ENCODE peak calls at places on chromosomes 4 and X, in nine cellular contexts. W is ELF-1; F is NCI-H2081 treated with DMSO at 0.1 percent for 48 hours; J is T-helper 1 cell; O is mammary epithelial cell; Z is RWPE1; B is iris pigment epithelial cell; S is EL; U is activated naive CD4-positive, alpha-beta T cell. Y is an unnamed sample.

GRCh38 chr4:168787801-168788200 is 222.3 kb downstream of the CBR4 start:
- DNase-seq in W (no peak), F (no peak), J (no peak), O (no peak), Z (no peak), B (no peak), S (no peak), U (no peak), Y (no peak)

GRCh38 chrX:10017866-10018265 is 50.7 kb downstream of the CLDN34 start:
- DNase-seq in W (peak; percentile 62), F (no peak), J (no peak), O (peak; percentile 76), Z (peak; percentile 56), B (peak; percentile 86), S (peak; percentile 82), U (no peak), Y (no peak)

GRCh38 chr4:147310312-147310711 is 170.6 kb upstream of the EDNRA start:
- DNase-seq in W (no peak), F (no peak), J (no peak), O (no peak), Z (no peak), B (no peak), S (no peak), U (no peak), Y (no peak)

GRCh38 chr4:7998447-7998846 is 58.8 kb upstream of the AFAP1 start:
- DNase-seq in W (no peak), F (no peak), J (no peak), O (no peak), Z (no peak), B (no peak), S (no peak), U (no peak), Y (no peak)

GRCh38 chrX:18931972-18932371 is 51.9 kb downstream of the PHKA2 start:
- DNase-seq in W (peak; percentile 58), F (no peak), J (no peak), O (no peak), Z (peak; percentile 7), B (peak; percentile 17), S (peak; percentile 12), U (no peak), Y (no peak)

GRCh38 chrX:50756276-50756675 is 57.7 kb downstream of the SHROOM4 start:
- DNase-seq in W (no peak), F (no peak), J (no peak), O (peak; percentile 39), Z (no peak), B (no peak), S (no peak), U (no peak), Y (no peak)

GRCh38 chr4:118939169-118939779 is 50.6 kb downstream of the SYNPO2 start:
- DNase-seq in W (no peak), F (no peak), J (no peak), O (no peak), Z (no peak), B (no peak), S (no peak), U (no peak), Y (no peak)

GRCh38 chr4:145546556-145546955 is 64.9 kb downstream of the SMAD1 start:
- DNase-seq in W (no peak), F (no peak), J (no peak), O (peak; percentile 78), Z (no peak), B (no peak), S (no peak), U (no peak), Y (no peak)

GRCh38 chr4:14110407-14110806 is 482.9 kb upstream of the BOD1L1 start:
- DNase-seq in W (no peak), F (no peak), J (no peak), O (peak; percentile 76), Z (no peak), B (peak; percentile 90), S (peak; percentile 81), U (no peak), Y (no peak)

GRCh38 chrX:46589977-46590723 is 16.6 kb downstream of the CHST7 start:
- DNase-seq in W (no peak), F (no peak), J (no peak), O (peak; percentile 51), Z (no peak), B (peak; percentile 49), S (peak; percentile 63), U (no peak), Y (no peak)

GRCh38 chr4:183988874-183989273 is 83.8 kb downstream of the STOX2 start:
- DNase-seq in W (no peak), F (no peak), J (no peak), O (no peak), Z (no peak), B (no peak), S (no peak), U (no peak), Y (no peak)

GRCh38 chr4:141388483-141388882 is 167.8 kb downstream of the ZNF330 start:
- DNase-seq in W (no peak), F (no peak), J (no peak), O (peak; percentile 70), Z (no peak), B (peak; percentile 97), S (peak; percentile 80), U (no peak), Y (no peak)

GRCh38 chr4:174016251-174016650 is 267.2 kb downstream of the FBXO8 start:
- DNase-seq in W (no peak), F (no peak), J (no peak), O (no peak), Z (no peak), B (no peak), S (no peak), U (no peak), Y (no peak)

GRCh38 chrX:9352243-9352642 is 112.6 kb upstream of the TBL1X start:
- DNase-seq in W (no peak), F (no peak), J (no peak), O (no peak), Z (no peak), B (no peak), S (no peak), U (no peak), Y (no peak)

GRCh38 chr4:29900336-29900735 is 819.8 kb upstream of the PCDH7 start:
- DNase-seq in W (no peak), F (no peak), J (no peak), O (peak; percentile 1), Z (no peak), B (peak; percentile 0), S (peak; percentile 50), U (no peak), Y (no peak)

GRCh38 chr4:36283912-36284465 is 2.6 kb downstream of the DTHD1 start:
- DNase-seq in W (no peak), F (no peak), J (no peak), O (no peak), Z (no peak), B (no peak), S (no peak), U (no peak), Y (no peak)

GRCh38 chr4:16018841-16019240 is 55.9 kb upstream of the FGFBP2 start:
- DNase-seq in W (no peak), F (no peak), J (no peak), O (no peak), Z (no peak), B (no peak), S (no peak), U (no peak), Y (no peak)

GRCh38 chr4:113162089-113162488 is 112.6 kb downstream of the ANK2 start:
- DNase-seq in W (no peak), F (no peak), J (no peak), O (peak; percentile 43), Z (no peak), B (peak; percentile 6), S (no peak), U (no peak), Y (no peak)

GRCh38 chrX:12894074-12894691 is 12.2 kb upstream of the TLR8 start:
- DNase-seq in W (peak; percentile 45), F (no peak), J (peak; percentile 22), O (no peak), Z (peak; percentile 4), B (peak; percentile 15), S (peak; percentile 39), U (no peak), Y (peak; percentile 12)

GRCh38 chrX:115388879-115389278 is 99.4 kb downstream of the LUZP4 start:
- DNase-seq in W (no peak), F (no peak), J (no peak), O (no peak), Z (no peak), B (peak; percentile 48), S (no peak), U (no peak), Y (no peak)